ENCODE peak calls at places on chromosomes 2 and 18, in ten cellular contexts. A is stimulated activated CD8-positive, alpha-beta memory T cell treated with anti-CD3 and anti-CD28 coated beads, Interleukin-4, amount 100 ng/mL, for 4 hours; K is C1 segment of cervical spinal cord; C is NCI-H510A treated with DMSO at 0.1 percent for 48 hours; F is stimulated activated CD4-positive, alpha-beta T cell treated with anti-CD3 and anti-CD28 coated beads, Interleukin-4, amount 100 ng/mL, for 24 hours; P is fibroblast of the aortic adventitia; Z is GM03348; Y is RPMI7951; X is renal cortical epithelial cell; R is HEK293T. E is an unnamed sample.

GRCh38 chr2:37020212-37020886 is 54.0 kb upstream of the STRN start:
- DNase-seq in P (peak), K (no peak), Y (peak), A (no peak), R (no peak), C (no peak), F (no peak), Z (peak), X (no peak), E (no peak)

GRCh38 chr2:241730679-241731293 is 3.6 kb upstream of the D2HGDH start:
- DNase-seq in Z (no peak), A (no peak), R (no peak), C (no peak), K (no peak), P (no peak), F (no peak), X (no peak), Y (no peak), E (no peak)

GRCh38 chr2:44934521-44934961 is 7.0 kb upstream of the SIX3 start:
- DNase-seq in F (no peak), R (peak), P (no peak), A (no peak), Z (no peak), Y (no peak), C (no peak), K (no peak), X (no peak), E (no peak)

GRCh38 chr2:6865346-6866238 is at the start of gene CMPK2:
- DNase-seq in Z (peak), C (peak), R (peak), K (peak), Y (peak), X (no peak), F (peak), P (peak), A (peak), E (peak)

GRCh38 chr2:61645911-61646310 is 107.8 kb upstream of the XPO1 start:
- DNase-seq in X (peak), C (no peak), Y (peak), A (no peak), P (peak), Z (peak), R (no peak), F (no peak), K (no peak), E (peak)

GRCh38 chr2:61770298-61770697 is 83.6 kb downstream of the FAM161A start:
- DNase-seq in Z (no peak), K (no peak), P (peak), A (no peak), R (no peak), X (no peak), Y (no peak), F (no peak), C (no peak), E (peak)

GRCh38 chr2:27152796-27153464 is 4.1 kb downstream of the TCF23 start:
- DNase-seq in R (no peak), X (peak), A (no peak), C (peak), P (peak), Z (peak), F (no peak), Y (no peak), K (no peak), E (peak)

GRCh38 chr2:128513416-128514283 is 195.0 kb upstream of the HS6ST1 start:
- DNase-seq in X (no peak), A (no peak), R (no peak), F (no peak), P (no peak), Z (no peak), C (no peak), Y (no peak), K (peak), E (no peak)

GRCh38 chr18:10559566-10560456 is 34.0 kb downstream of the NAPG start:
- DNase-seq in K (no peak), P (no peak), X (no peak), R (peak), C (peak), Y (peak), F (no peak), Z (peak), A (no peak), E (no peak)

GRCh38 chr2:166285215-166285614 is 90.5 kb downstream of the SCN9A start:
- DNase-seq in P (no peak), Y (no peak), K (no peak), F (no peak), C (no peak), A (no peak), X (peak), R (no peak), Z (no peak), E (no peak)

GRCh38 chr2:23912054-23912453 is 14.9 kb downstream of the ATAD2B start:
- DNase-seq in X (peak), Y (peak), C (no peak), R (no peak), P (no peak), Z (no peak), A (no peak), F (no peak), K (no peak), E (no peak)

GRCh38 chr2:114550895-114551793 is 108.7 kb downstream of the DPP10 start:
- DNase-seq in Z (peak), X (peak), P (peak), C (peak), R (peak), K (no peak), Y (peak), A (no peak), F (peak), E (peak)

GRCh38 chr2:10571673-10572072 is 118.1 kb downstream of the NOL10 start:
- DNase-seq in F (no peak), R (no peak), Y (no peak), Z (no peak), C (no peak), A (no peak), X (no peak), P (no peak), K (no peak), E (no peak)

GRCh38 chr18:3604260-3604625 is 154.3 kb downstream of the TGIF1 start:
- DNase-seq in Z (no peak), K (no peak), R (no peak), P (no peak), A (no peak), F (no peak), C (no peak), Y (no peak), X (no peak), E (no peak)

GRCh38 chr2:183610724-183611123 is 486.5 kb downstream of the NUP35 start:
- DNase-seq in F (no peak), A (no peak), R (peak), Y (no peak), P (no peak), K (no peak), X (no peak), Z (no peak), C (no peak), E (peak)

GRCh38 chr18:7298149-7298548 is 67.3 kb downstream of the LRRC30 start:
- DNase-seq in R (no peak), Y (no peak), X (no peak), Z (no peak), P (no peak), F (no peak), A (no peak), K (no peak), C (no peak), E (no peak)

GRCh38 chr18:77086656-77087390 is 45.8 kb downstream of the MBP start:
- DNase-seq in P (peak), F (no peak), A (no peak), Z (no peak), K (no peak), Y (no peak), X (no peak), C (no peak), R (no peak), E (no peak)

GRCh38 chr2:175436076-175436475 is 254.6 kb upstream of the ATP5MC3 start:
- DNase-seq in R (no peak), A (no peak), Y (no peak), K (no peak), F (no peak), Z (no peak), C (no peak), P (no peak), X (no peak), E (no peak)

GRCh38 chr2:54289942-54290702 is 34.1 kb upstream of the TSPYL6 start:
- DNase-seq in A (no peak), P (peak), Z (no peak), C (no peak), F (no peak), Y (no peak), K (no peak), X (no peak), R (no peak), E (no peak)

GRCh38 chr2:100197643-100198153 is 55.3 kb upstream of the AFF3 start:
- DNase-seq in C (peak), X (no peak), A (no peak), P (peak), K (peak), F (no peak), R (no peak), Z (peak), Y (peak), E (no peak)

GRCh38 chr2:197786010-197786877 is 1.1 kb upstream of the BOLL start:
- DNase-seq in A (no peak), P (no peak), Y (no peak), F (peak), Z (peak), R (no peak), X (no peak), C (peak), K (no peak), E (no peak)

GRCh38 chr2:160076239-160076638 is 13.8 kb upstream of the PLA2R1 start:
- DNase-seq in X (peak), P (no peak), K (no peak), Z (no peak), C (no peak), Y (no peak), R (no peak), F (no peak), A (no peak), E (no peak)

GRCh38 chr2:217459675-217460405 is 543.0 kb downstream of the TNS1 start:
- DNase-seq in P (peak), K (no peak), X (no peak), A (no peak), Y (peak), Z (peak), R (no peak), C (no peak), F (no peak), E (peak)

GRCh38 chr2:12613137-12613912 is 103.4 kb upstream of the TRIB2 start:
- DNase-seq in A (no peak), C (peak), Z (no peak), R (no peak), X (peak), Y (no peak), P (no peak), F (no peak), K (no peak), E (no peak)

GRCh38 chr2:225660262-225661091 is 261.0 kb downstream of the NYAP2 start:
- DNase-seq in Z (peak), P (peak), Y (peak), K (no peak), A (peak), R (peak), X (peak), F (peak), C (peak), E (peak)

GRCh38 chr2:108945969-108946368 is 43.1 kb downstream of the EDAR start:
- DNase-seq in K (no peak), C (no peak), P (no peak), F (no peak), X (no peak), Y (peak), R (no peak), Z (no peak), A (no peak), E (no peak)

GRCh38 chr18:12843420-12844346 is 40.4 kb downstream of the PTPN2 start:
- DNase-seq in F (no peak), R (no peak), C (no peak), P (no peak), X (no peak), Y (no peak), A (no peak), K (no peak), Z (no peak), E (no peak)

GRCh38 chr2:134402385-134402784 is 148.5 kb downstream of the MGAT5 start:
- DNase-seq in P (peak), A (no peak), K (no peak), Y (peak), R (no peak), Z (peak), X (peak), C (no peak), F (no peak), E (no peak)

GRCh38 chr2:224023188-224023587 is 15.9 kb downstream of the SERPINE2 start:
- DNase-seq in Y (peak), P (no peak), F (no peak), Z (peak), C (no peak), X (peak), R (no peak), A (no peak), K (no peak), E (peak)

GRCh38 chr2:1245193-1245592 is 168.1 kb upstream of the TPO start:
- DNase-seq in Y (no peak), P (no peak), A (no peak), C (no peak), K (no peak), R (no peak), X (no peak), Z (no peak), F (no peak), E (no peak)

GRCh38 chr18:79241755-79242154 is 154.0 kb upstream of the NFATC1 start:
- DNase-seq in X (no peak), Z (no peak), K (no peak), A (no peak), Y (no peak), P (no peak), R (no peak), C (peak), F (no peak), E (no peak)

GRCh38 chr2:196927318-196928225 is 1.1 kb upstream of the PGAP1 start:
- DNase-seq in C (peak), K (no peak), P (peak), Y (peak), R (no peak), A (peak), Z (peak), F (peak), X (peak), E (peak)

GRCh38 chr2:121837596-121837995 is 82.1 kb downstream of the TSN start:
- DNase-seq in F (no peak), X (no peak), Z (no peak), P (no peak), A (no peak), R (no peak), K (no peak), Y (no peak), C (no peak), E (no peak)

GRCh38 chr2:2020897-2021296 is 276.6 kb upstream of the PXDN start:
- DNase-seq in A (no peak), Z (no peak), X (no peak), K (no peak), Y (no peak), R (no peak), F (no peak), C (no peak), P (no peak), E (no peak)

E was measured in HT1080.